ENCODE peak calls at places on chromosomes 11 and 22, in nine cellular contexts. D is stimulated activated CD4-positive, alpha-beta T cell treated with anti-CD3 and anti-CD28 coated beads, TNF-alpha, amount 100 ng/mL, for 1 hour; Y is astrocyte of the spinal cord; S is GM12878; J is T follicular helper cell; U is MV-4-11; E is aorta; O is dorsolateral prefrontal cortex; N is HS-27A. K is an unnamed sample.

GRCh38 chr11:3885855-3886254 is 30.4 kb downstream of the STIM1 start:
- DNase-seq in D (no peak), Y (no peak), S (no peak), J (no peak), U (no peak), E (no peak), O (no peak), N (no peak), K (no peak)

GRCh38 chr11:63012450-63013238 is 3.0 kb downstream of the SLC22A8 start:
- DNase-seq in D (no peak), Y (no peak), S (no peak), J (no peak), U (no peak), E (no peak), O (no peak), N (no peak), K (no peak)

GRCh38 chr11:44578279-44578678 is 12.8 kb downstream of the CD82 start:
- DNase-seq in D (no peak), Y (no peak), S (no peak), J (no peak), U (peak; percentile 59), E (no peak), O (no peak), N (no peak), K (no peak)

GRCh38 chr22:43013355-43014061 is 1.4 kb downstream of the PACSIN2 start:
- DNase-seq in D (no peak), Y (peak; percentile 39), S (no peak), J (no peak), U (no peak), E (no peak), O (no peak), N (no peak), K (no peak)

GRCh38 chr22:41405588-41405987 is 23.8 kb downstream of the TEF start:
- DNase-seq in D (no peak), Y (no peak), S (no peak), J (no peak), U (no peak), E (no peak), O (no peak), N (no peak), K (no peak)

GRCh38 chr11:85307381-85307780 is 319.8 kb downstream of the DLG2 start:
- DNase-seq in D (no peak), Y (peak; percentile 10), S (no peak), J (no peak), U (no peak), E (no peak), O (no peak), N (no peak), K (no peak)

GRCh38 chr22:49554741-49555140 is 272.9 kb downstream of the BRD1 start:
- DNase-seq in D (no peak), Y (no peak), S (no peak), J (no peak), U (no peak), E (peak; percentile 64), O (peak; percentile 3), N (no peak), K (no peak)

GRCh38 chr11:10604340-10604748 is 35.9 kb upstream of the LYVE1 start:
- DNase-seq in D (no peak), Y (no peak), S (no peak), J (no peak), U (peak; percentile 84), E (no peak), O (no peak), N (no peak), K (no peak)

GRCh38 chr11:119120639-119121007 is 757 bp upstream of the HINFP start:
- DNase-seq in D (no peak), Y (peak; percentile 75), S (no peak), J (no peak), U (no peak), E (no peak), O (no peak), N (no peak), K (no peak)

GRCh38 chr11:132048040-132048439 is 677.6 kb downstream of the NTM start:
- DNase-seq in D (no peak), Y (no peak), S (no peak), J (no peak), U (no peak), E (no peak), O (no peak), N (no peak), K (no peak)

GRCh38 chr22:39343259-39344045 is 6.3 kb upstream of the SYNGR1 start:
- DNase-seq in D (peak; percentile 24), Y (peak; percentile 55), S (peak; percentile 36), J (peak; percentile 25), U (peak; percentile 65), E (peak; percentile 77), O (no peak), N (no peak), K (peak; percentile 14)

GRCh38 chr11:48024635-48025071 is 44.3 kb downstream of the PTPRJ start:
- DNase-seq in D (no peak), Y (peak; percentile 39), S (no peak), J (no peak), U (no peak), E (no peak), O (no peak), N (no peak), K (peak; percentile 50)

GRCh38 chr11:34065505-34066203 is 14.1 kb downstream of the CAPRIN1 start:
- DNase-seq in D (no peak), Y (peak; percentile 35), S (no peak), J (no peak), U (no peak), E (no peak), O (no peak), N (no peak), K (no peak)

GRCh38 chr22:49278357-49278756 is 549.3 kb downstream of the BRD1 start:
- DNase-seq in D (no peak), Y (no peak), S (no peak), J (no peak), U (no peak), E (peak; percentile 45), O (no peak), N (no peak), K (no peak)

GRCh38 chr22:19431641-19432091 is at the start of gene HIRA:
- DNase-seq in D (peak; percentile 66), Y (peak; percentile 83), S (no peak), J (peak; percentile 71), U (peak; percentile 51), E (peak; percentile 94), O (peak; percentile 73), N (peak; percentile 47), K (peak; percentile 70)

GRCh38 chr22:43533131-43533530 is 121.3 kb downstream of the MPPED1 start:
- DNase-seq in D (no peak), Y (no peak), S (no peak), J (no peak), U (no peak), E (no peak), O (no peak), N (no peak), K (no peak)

GRCh38 chr22:19855504-19856409 is 1.1 kb upstream of the GNB1L start:
- DNase-seq in D (no peak), Y (peak; percentile 20), S (peak; percentile 35), J (peak; percentile 23), U (peak; percentile 54), E (peak; percentile 84), O (peak; percentile 28), N (no peak), K (peak; percentile 57)

GRCh38 chr22:39103431-39103830 is 6.4 kb downstream of the APOBEC3H start:
- DNase-seq in D (no peak), Y (no peak), S (no peak), J (no peak), U (no peak), E (no peak), O (no peak), N (no peak), K (no peak)

GRCh38 chr11:46513934-46514342 is 79.9 kb downstream of the AMBRA1 start:
- DNase-seq in D (no peak), Y (peak; percentile 61), S (no peak), J (no peak), U (no peak), E (no peak), O (no peak), N (no peak), K (peak; percentile 81)

GRCh38 chr11:35852056-35852455 is 91.8 kb upstream of the LDLRAD3 start:
- DNase-seq in D (no peak), Y (no peak), S (no peak), J (no peak), U (peak; percentile 67), E (no peak), O (no peak), N (no peak), K (no peak)

GRCh38 chr11:62931501-62932278 is 10.5 kb upstream of the CHRM1 start:
- DNase-seq in D (no peak), Y (peak; percentile 6), S (no peak), J (no peak), U (no peak), E (no peak), O (no peak), N (no peak), K (no peak)

GRCh38 chr11:1453611-1454386 is 32.8 kb downstream of the MOB2 start:
- DNase-seq in D (no peak), Y (no peak), S (peak; percentile 2), J (peak; percentile 17), U (no peak), E (no peak), O (no peak), N (no peak), K (no peak)

GRCh38 chr11:65412271-65413076 is 10.1 kb upstream of the NEAT1 start:
- DNase-seq in D (no peak), Y (no peak), S (no peak), J (no peak), U (no peak), E (peak; percentile 75), O (peak; percentile 15), N (no peak), K (no peak)

GRCh38 chr11:120306519-120307242 is 18.4 kb upstream of the TLCD5 start:
- DNase-seq in D (no peak), Y (peak; percentile 85), S (no peak), J (no peak), U (peak; percentile 8), E (peak; percentile 90), O (no peak), N (no peak), K (no peak)

GRCh38 chr11:28482666-28483065 is 374.5 kb downstream of the METTL15 start:
- DNase-seq in D (no peak), Y (no peak), S (no peak), J (no peak), U (no peak), E (no peak), O (no peak), N (no peak), K (no peak)

GRCh38 chr11:67435031-67435726 is 2.3 kb downstream of the PTPRCAP start:
- DNase-seq in D (no peak), Y (no peak), S (no peak), J (no peak), U (no peak), E (no peak), O (no peak), N (no peak), K (no peak)

GRCh38 chr11:17277024-17277584 is 565 bp downstream of the NUCB2 start:
- DNase-seq in D (no peak), Y (peak; percentile 51), S (no peak), J (no peak), U (peak; percentile 84), E (peak; percentile 83), O (no peak), N (peak; percentile 47), K (peak; percentile 57)

GRCh38 chr11:66842501-66842895 is 743 bp upstream of the RCE1 start:
- DNase-seq in D (no peak), Y (no peak), S (no peak), J (no peak), U (no peak), E (no peak), O (no peak), N (no peak), K (no peak)

GRCh38 chr11:46907606-46908005 is 10.7 kb downstream of the LRP4 start:
- DNase-seq in D (no peak), Y (no peak), S (no peak), J (no peak), U (no peak), E (no peak), O (no peak), N (no peak), K (no peak)

GRCh38 chr11:10641314-10642206 is 52.0 kb downstream of the IRAG1 start:
- DNase-seq in D (no peak), Y (no peak), S (peak; percentile 62), J (no peak), U (peak; percentile 94), E (no peak), O (no peak), N (no peak), K (no peak)

GRCh38 chr11:38345286-38345685 is 1747.2 kb upstream of the RAG2 start:
- DNase-seq in D (no peak), Y (peak; percentile 24), S (no peak), J (no peak), U (no peak), E (no peak), O (no peak), N (no peak), K (no peak)